ENCODE peak calls at places on chromosome 22, in six cellular contexts. J is kidney, L is tibial artery, D is mucosa of descending colon, W is right cardiac atrium, U is adrenal gland. Z is an unnamed sample.
A peak's percentile ranks its signal among the peaks of the same experiment; 100 is the strongest.

GRCh38 chr22:38882972-38883622 is 11.1 kb upstream of the CBX6 start:
- DNase-seq in D (no peak), J (no peak), L (no peak), U (no peak), W (no peak), Z (no peak)

GRCh38 chr22:19166421-19166820 is 12.1 kb downstream of the SLC25A1 start:
- DNase-seq in L (no peak), W (no peak), J (no peak), D (no peak), U (no peak), Z (no peak)

GRCh38 chr22:19367763-19368367 is 63.7 kb downstream of the HIRA start:
- DNase-seq in W (no peak), U (no peak), L (no peak), D (no peak), J (no peak), Z (no peak)

GRCh38 chr22:45009881-45010531 is at the start of gene PHF21B:
- DNase-seq in J (peak; percentile 86), D (peak; percentile 15), L (no peak), W (peak; percentile 61), U (peak; percentile 61), Z (no peak)

GRCh38 chr22:26981520-26981919 is 324.1 kb downstream of the MIAT start:
- DNase-seq in L (peak; percentile 22), U (no peak), D (no peak), J (no peak), W (no peak), Z (no peak)

GRCh38 chr22:30694638-30695350 is at the start of gene OSBP2:
- DNase-seq in D (peak; percentile 58), L (no peak), J (peak; percentile 84), U (peak; percentile 57), W (peak; percentile 24), Z (peak; percentile 30)

GRCh38 chr22:31218565-31219262 is 6.6 kb downstream of the LIMK2 start:
- DNase-seq in J (no peak), L (no peak), U (no peak), W (no peak), D (no peak), Z (no peak)

GRCh38 chr22:36315325-36315724 is 62.4 kb downstream of the APOL1 start:
- DNase-seq in L (no peak), U (no peak), J (no peak), D (no peak), W (no peak), Z (no peak)

GRCh38 chr22:44489026-44489425 is 9.0 kb downstream of the RTL6 start:
- DNase-seq in W (no peak), U (no peak), D (no peak), L (no peak), J (no peak), Z (no peak)

GRCh38 chr22:23608583-23608982 is 23.5 kb downstream of the DRICH1 start:
- DNase-seq in L (no peak), W (no peak), U (no peak), J (no peak), D (no peak), Z (no peak)

GRCh38 chr22:46437990-46438389 is 99.4 kb downstream of the CELSR1 start:
- DNase-seq in J (no peak), L (no peak), W (no peak), D (no peak), U (no peak), Z (no peak)

GRCh38 chr22:29907753-29908515 is 25.0 kb downstream of the MTMR3 start:
- DNase-seq in D (peak; percentile 95), J (no peak), L (peak; percentile 64), W (peak; percentile 81), U (peak; percentile 90), Z (peak; percentile 85)

GRCh38 chr22:29670615-29671014 is 49.2 kb upstream of the CABP7 start:
- DNase-seq in J (no peak), D (no peak), W (no peak), U (no peak), L (no peak), Z (no peak)

GRCh38 chr22:19743626-19744025 is 17.0 kb upstream of the TBX1 start:
- DNase-seq in L (no peak), W (no peak), J (no peak), D (no peak), U (no peak), Z (no peak)

GRCh38 chr22:17013396-17014100 is 5.5 kb upstream of the GAB4 start:
- DNase-seq in J (no peak), W (no peak), D (no peak), U (no peak), L (no peak), Z (no peak)

GRCh38 chr22:50218996-50219727 is 18.4 kb downstream of the SELENOO start:
- DNase-seq in W (peak; percentile 83), J (peak; percentile 90), D (peak; percentile 91), L (peak; percentile 49), U (peak; percentile 85), Z (peak; percentile 87)

GRCh38 chr22:43424865-43425630 is 13.2 kb downstream of the MPPED1 start:
- DNase-seq in J (peak; percentile 72), L (no peak), D (no peak), W (no peak), U (no peak), Z (no peak)

GRCh38 chr22:45961679-45962430 is 15.1 kb downstream of the WNT7B start:
- DNase-seq in J (no peak), W (no peak), L (no peak), D (no peak), U (no peak), Z (no peak)

GRCh38 chr22:23817146-23817545 is 21.7 kb downstream of the DERL3 start:
- DNase-seq in U (no peak), L (no peak), D (no peak), W (no peak), J (peak; percentile 31), Z (no peak)

GRCh38 chr22:29172216-29172615 is 33.5 kb upstream of the EMID1 start:
- DNase-seq in L (no peak), D (no peak), J (peak; percentile 46), U (no peak), W (no peak), Z (no peak)

GRCh38 chr22:48603621-48604320 is 1223.9 kb downstream of the BRD1 start:
- DNase-seq in J (no peak), U (no peak), D (no peak), L (no peak), W (no peak), Z (no peak)

GRCh38 chr22:23497016-23497885 is 82.8 kb downstream of the IGLL1 start:
- DNase-seq in U (no peak), D (no peak), L (no peak), W (no peak), J (peak; percentile 24), Z (no peak)

GRCh38 chr22:35312198-35313059 is 12.7 kb downstream of the TOM1 start:
- DNase-seq in L (no peak), D (peak; percentile 51), W (peak; percentile 44), J (no peak), U (no peak), Z (peak; percentile 88)

GRCh38 chr22:45172872-45173585 is 9.3 kb downstream of the NUP50 start:
- DNase-seq in U (no peak), L (no peak), J (no peak), W (no peak), D (no peak), Z (no peak)

GRCh38 chr22:40180403-40180802 is 2.7 kb downstream of the TNRC6B start:
- DNase-seq in J (no peak), L (no peak), W (no peak), U (no peak), D (no peak), Z (no peak)

GRCh38 chr22:40182231-40182835 is 4.6 kb downstream of the TNRC6B start:
- DNase-seq in W (no peak), U (no peak), J (no peak), L (no peak), D (no peak), Z (no peak)

GRCh38 chr22:40179535-40179934 is 1.8 kb downstream of the TNRC6B start:
- DNase-seq in D (no peak), L (no peak), U (no peak), W (no peak), J (no peak), Z (no peak)

GRCh38 chr22:40183029-40183581 is 5.4 kb downstream of the TNRC6B start:
- DNase-seq in U (peak; percentile 16), L (no peak), D (peak; percentile 31), W (no peak), J (no peak), Z (peak; percentile 25)

GRCh38 chr22:40181323-40181722 is 3.6 kb downstream of the TNRC6B start:
- DNase-seq in L (no peak), D (peak; percentile 35), U (no peak), J (no peak), W (no peak), Z (no peak)
- H3K4me1 ChIP-seq in L (peaks cover 65% of the 10 kb centered on the region), D (peaks cover 61% of the 10 kb centered on the region), U (peaks cover 34% of the 10 kb centered on the region), J (peaks cover 24% of the 10 kb centered on the region), W (peaks cover 24% of the 10 kb centered on the region), Z (peaks cover 90% of the 10 kb centered on the region)

DNA sequence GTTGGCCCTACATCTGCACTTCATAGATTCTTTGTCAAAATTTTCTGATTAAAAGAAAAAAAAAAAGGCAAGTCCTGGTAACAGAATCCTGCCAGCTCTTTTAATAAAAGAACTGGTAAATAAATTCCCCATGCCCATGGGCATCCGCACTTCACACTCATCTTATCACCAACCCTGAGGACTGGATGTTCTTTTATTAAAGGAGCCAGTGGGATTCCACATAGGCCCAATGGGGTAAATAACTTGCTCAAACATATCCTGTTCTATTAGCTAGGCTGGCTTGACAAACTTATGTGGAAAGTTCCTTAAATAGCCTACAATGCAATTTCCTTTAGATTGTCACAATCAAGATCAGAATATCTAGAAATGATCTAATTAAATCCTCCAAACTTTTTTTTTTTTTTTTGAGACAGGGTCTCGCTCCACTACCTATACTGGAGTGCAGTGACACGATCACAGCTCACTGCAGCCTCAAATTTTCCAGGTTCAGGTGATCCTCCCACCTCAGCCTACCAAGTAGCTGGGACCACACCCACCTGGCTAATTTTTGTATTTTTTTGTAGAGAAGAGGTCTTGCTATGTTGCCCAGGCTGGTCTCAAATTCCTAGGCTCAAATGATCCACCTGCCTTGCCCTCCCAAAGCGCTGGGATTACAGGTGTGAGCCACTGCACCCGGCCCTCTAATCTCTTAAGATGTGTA is 380.9 kb downstream of the LARGE1 start:
- DNase-seq in U (no peak), D (no peak), L (no peak), J (no peak), W (no peak), Z (no peak)
- H3K4me1 ChIP-seq in U (peaks cover 11% of the 10 kb centered on the region), D (peaks cover 9% of the 10 kb centered on the region), L (peaks cover 31% of the 10 kb centered on the region), J (peaks cover 15% of the 10 kb centered on the region), W (peaks cover 10% of the 10 kb centered on the region), Z (peaks cover 24% of the 10 kb centered on the region)

GRCh38 chr22:42314709-42315391 is 44.4 kb upstream of the TCF20 start:
- DNase-seq in J (no peak), L (no peak), U (no peak), W (no peak), D (no peak), Z (no peak)
- H3K4me1 ChIP-seq in J (peaks cover 11% of the 10 kb centered on the region), L (no peaks in the 10 kb centered on the region), U (no peaks in the 10 kb centered on the region), W (no peaks in the 10 kb centered on the region), D (peaks cover 62% of the 10 kb centered on the region), Z (no peaks in the 10 kb centered on the region)

DNA sequence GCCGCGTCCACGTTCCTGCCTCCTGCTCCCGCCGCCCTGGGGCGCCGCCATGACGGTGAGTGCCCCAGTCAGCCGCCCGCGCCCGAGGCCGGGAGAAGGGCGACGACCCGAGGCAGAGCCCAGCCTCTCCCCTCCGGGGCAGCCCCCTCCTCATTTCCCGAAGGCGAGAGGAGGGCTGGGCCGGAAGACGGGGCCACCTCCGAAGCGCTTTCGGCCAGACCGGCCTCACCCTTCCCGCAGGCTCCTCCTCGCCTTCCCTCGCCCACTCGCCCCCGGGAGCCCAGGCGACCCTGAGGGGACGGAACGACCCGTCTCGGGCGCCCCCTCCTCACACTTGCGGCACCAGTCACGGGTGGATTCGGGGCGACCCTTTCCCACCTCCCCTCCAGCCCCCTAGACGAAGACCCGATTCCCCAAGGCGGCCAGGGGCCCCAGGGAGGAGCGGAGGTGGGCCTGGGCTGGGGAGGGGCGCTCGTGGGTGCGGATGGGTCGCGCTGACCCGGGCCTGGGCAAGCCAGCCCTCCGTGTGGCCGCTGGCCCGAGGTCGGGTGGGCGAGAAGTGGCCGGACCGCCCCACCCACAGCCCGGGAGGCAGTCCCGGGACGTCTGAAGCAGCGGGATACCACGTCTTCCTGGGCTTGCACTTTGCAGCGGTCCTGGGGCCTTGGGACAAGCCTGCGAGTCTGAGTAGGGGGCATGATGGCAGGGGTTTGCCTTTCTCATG is 49.7 kb downstream of the TRIOBP start:
- DNase-seq in L (no peak), D (no peak), W (no peak), J (no peak), U (peak; percentile 52), Z (no peak)
- H3K4me1 ChIP-seq in L (peaks cover 54% of the 10 kb centered on the region), D (peaks cover 27% of the 10 kb centered on the region), W (peaks cover 29% of the 10 kb centered on the region), J (peaks cover 43% of the 10 kb centered on the region), U (peaks cover 60% of the 10 kb centered on the region), Z (peaks cover 38% of the 10 kb centered on the region)